ENCODE peak calls at places on chromosomes 7 and 10, in seven cellular contexts. H is IMR-90, K is H9, E is neuronal stem cell, M is mesendoderm, J is trophoblast cell, V is H1. O is an unnamed sample. For H3K27me3, the result is how much of the 10 kb centered on the place peaks cover.

GRCh38 chr7:15954671-15955354 is 268.3 kb upstream of the MEOX2 start:
- DNase-seq in H (no peak), K (no peak), E (no peak), M (no peak), J (no peak), V (no peak), O (peak)

GRCh38 chr7:82762880-82763279 is 319.3 kb upstream of the CACNA2D1 start:
- DNase-seq in H (peak), K (no peak), E (no peak), M (no peak), J (peak), V (no peak), O (peak)

GRCh38 chr10:17289763-17290162 is 61.7 kb downstream of the VIM start:
- DNase-seq in H (no peak), K (no peak), E (no peak), M (no peak), J (no peak), V (no peak), O (no peak)

GRCh38 chr10:132364594-132364970 is 32.4 kb upstream of the PWWP2B start:
- DNase-seq in H (no peak), K (no peak), E (no peak), M (no peak), J (no peak), V (no peak), O (no peak)

GRCh38 chr10:112187527-112187926 is 4.0 kb upstream of the GPAM start:
- DNase-seq in H (no peak), K (no peak), E (no peak), M (no peak), J (no peak), V (no peak), O (no peak)

GRCh38 chr7:56105508-56105907 is 768 bp downstream of the CHCHD2 start:
- DNase-seq in H (peak), K (no peak), E (no peak), M (peak), J (peak), V (no peak), O (peak)

GRCh38 chr7:120794100-120794729 is 63.7 kb downstream of the TSPAN12 start:
- DNase-seq in H (no peak), K (no peak), E (no peak), M (peak), J (no peak), V (no peak), O (peak)

GRCh38 chr10:8121199-8121890 is 66.9 kb downstream of the GATA3 start:
- DNase-seq in H (no peak), K (no peak), E (no peak), M (no peak), J (no peak), V (no peak), O (no peak)

GRCh38 chr10:20100157-20100556 is 283.9 kb downstream of the PLXDC2 start:
- DNase-seq in H (peak), K (no peak), E (no peak), M (peak), J (peak), V (no peak), O (peak)

GRCh38 chr7:135342887-135343286 is 109.2 kb downstream of the STRA8 start:
- DNase-seq in H (peak), K (no peak), E (no peak), M (no peak), J (peak), V (no peak), O (no peak)

GRCh38 chr7:112431803-112432202 is 18.5 kb upstream of the IFRD1 start:
- DNase-seq in H (no peak), K (no peak), E (no peak), M (no peak), J (no peak), V (no peak), O (no peak)

GRCh38 chr10:130045091-130045652 is 65.5 kb downstream of the C10orf143 start:
- DNase-seq in H (no peak), K (peak), E (no peak), M (peak), J (no peak), V (peak), O (no peak)

GRCh38 chr10:42304341-42304740 is 334.0 kb downstream of the ZNF33B start:
- DNase-seq in H (peak), K (no peak), E (peak), M (no peak), J (peak), V (no peak), O (no peak)

GRCh38 chr7:114790526-114790925 is 131.4 kb upstream of the MDFIC start:
- DNase-seq in H (no peak), K (no peak), E (no peak), M (no peak), J (peak), V (no peak), O (no peak)

GRCh38 chr7:5177060-5177459 is 13.0 kb upstream of the WIPI2 start:
- DNase-seq in H (peak), K (no peak), E (no peak), M (no peak), J (peak), V (no peak), O (no peak)

GRCh38 chr7:143381427-143382125 is 431 bp downstream of the ZYX start:
- DNase-seq in H (peak), K (peak), E (no peak), M (no peak), J (peak), V (no peak), O (peak)

GRCh38 chr10:89471110-89471814 is 56.9 kb downstream of the IFIT5 start:
- DNase-seq in H (peak), K (no peak), E (no peak), M (no peak), J (no peak), V (no peak), O (no peak)

GRCh38 chr7:75866497-75867389 is 12.1 kb upstream of the RHBDD2 start:
- DNase-seq in H (peak), K (peak), E (peak), M (peak), J (peak), V (peak), O (peak)

GRCh38 chr7:10939237-10939910 is 34.3 kb upstream of the PHF14 start:
- DNase-seq in H (no peak), K (no peak), E (no peak), M (no peak), J (no peak), V (no peak), O (no peak)

GRCh38 chr7:96088579-96088978 is 233.3 kb downstream of the SLC25A13 start:
- DNase-seq in H (peak), K (no peak), E (no peak), M (no peak), J (no peak), V (no peak), O (no peak)

GRCh38 chr10:51640120-51640819 is 59.1 kb downstream of the CSTF2T start:
- DNase-seq in H (no peak), K (no peak), E (no peak), M (no peak), J (no peak), V (no peak), O (no peak)

GRCh38 chr7:28207486-28208158 is 27.0 kb upstream of the JAZF1 start:
- DNase-seq in H (no peak), K (no peak), E (no peak), M (no peak), J (no peak), V (no peak), O (no peak)

GRCh38 chr7:14836571-14837189 is 65.9 kb downstream of the DGKB start:
- DNase-seq in H (peak), K (peak), E (peak), M (peak), J (no peak), V (peak), O (peak)

GRCh38 chr7:14841850-14842249 is 60.7 kb downstream of the DGKB start:
- DNase-seq in H (peak), K (no peak), E (no peak), M (no peak), J (peak), V (no peak), O (no peak)

GRCh38 chr7:14837216-14837615 is 65.3 kb downstream of the DGKB start:
- DNase-seq in H (no peak), K (no peak), E (no peak), M (no peak), J (no peak), V (no peak), O (no peak)

GRCh38 chr7:14841086-14841485 is 61.5 kb downstream of the DGKB start:
- DNase-seq in H (no peak), K (no peak), E (no peak), M (no peak), J (peak), V (no peak), O (no peak)

GRCh38 chr7:14839307-14839706 is 63.2 kb downstream of the DGKB start:
- DNase-seq in H (no peak), K (no peak), E (no peak), M (no peak), J (no peak), V (no peak), O (no peak)
- H2BK120ac ChIP-seq in H (no peak), K (no peak), E (no peak), M (no peak), J (no peak), V (no peak), O (no peak)

GRCh38 chr7:100963386-100963785 is 6.0 kb upstream of the MUC12 start:
- DNase-seq in H (no peak), K (no peak), E (no peak), M (no peak), J (no peak), V (no peak), O (no peak)
- H3K27me3 ChIP-seq in H (half or more), K (under half), E (under half), M (under half), J (under half), V (under half), O (half or more)

DNA sequence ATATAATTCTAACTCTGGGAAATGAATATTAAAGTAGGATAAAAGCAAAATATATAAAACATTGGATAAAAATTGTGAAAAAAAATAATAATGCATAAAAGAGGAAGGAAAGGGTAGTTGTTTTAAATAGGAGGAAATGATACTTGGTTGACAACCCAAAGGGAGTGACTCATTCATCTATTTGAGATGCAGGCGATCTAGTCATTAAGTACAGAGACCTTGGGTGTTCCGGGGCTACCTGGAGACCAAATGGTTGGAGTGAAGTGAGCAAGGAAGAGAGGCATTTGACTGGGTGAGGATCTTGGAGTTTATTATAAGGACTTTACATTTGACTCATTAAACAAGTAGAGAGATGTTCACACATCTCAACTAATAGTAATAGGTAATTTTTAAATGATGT is 111.0 kb downstream of the LRRTM3 start:
- DNase-seq in H (no peak), K (no peak), E (no peak), M (no peak), J (no peak), V (no peak), O (no peak)
- H2BK120ac ChIP-seq in H (no peak), K (no peak), E (no peak), M (no peak), J (no peak), V (no peak), O (no peak)

GRCh38 chr10:92126100-92126650 is 164.7 kb downstream of the CPEB3 start:
- DNase-seq in H (peak), K (no peak), E (no peak), M (no peak), J (no peak), V (no peak), O (no peak)
- H3K27me3 ChIP-seq in H (under half), K (under half), E (under half), M (under half), J (under half), V (under half), O (under half)

GRCh38 chr7:91135703-91136102 is 128.5 kb upstream of the FZD1 start:
- DNase-seq in H (no peak), K (no peak), E (no peak), M (no peak), J (no peak), V (no peak), O (no peak)
- H2BK120ac ChIP-seq in H (no peak), K (no peak), E (no peak), M (no peak), J (no peak), V (no peak), O (no peak)

DNA sequence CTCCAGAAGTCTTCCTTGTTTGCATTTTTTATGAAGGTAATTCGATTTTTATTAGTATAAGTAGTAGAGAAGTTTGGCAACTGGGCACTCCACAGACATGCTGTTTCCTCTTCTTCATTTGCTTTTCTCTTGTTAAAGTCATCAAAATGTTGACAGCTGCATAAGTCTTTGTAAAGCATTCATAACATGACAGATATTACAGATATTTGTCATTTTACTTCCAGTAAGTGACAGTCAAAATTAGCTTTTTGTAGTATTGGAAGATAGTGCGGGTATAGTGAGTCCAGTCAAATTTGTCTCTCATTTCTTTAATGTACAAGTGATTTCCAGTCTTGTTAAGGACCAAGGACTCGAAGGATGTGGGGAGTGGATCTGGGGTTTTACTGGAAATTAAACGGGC is 247.1 kb downstream of the LRMDA start:
- DNase-seq in H (no peak), K (no peak), E (no peak), M (no peak), J (no peak), V (no peak), O (no peak)
- H3K27me3 ChIP-seq in H (under half), K (under half), E (under half), M (under half), J (under half), V (under half), O (under half)

DNA sequence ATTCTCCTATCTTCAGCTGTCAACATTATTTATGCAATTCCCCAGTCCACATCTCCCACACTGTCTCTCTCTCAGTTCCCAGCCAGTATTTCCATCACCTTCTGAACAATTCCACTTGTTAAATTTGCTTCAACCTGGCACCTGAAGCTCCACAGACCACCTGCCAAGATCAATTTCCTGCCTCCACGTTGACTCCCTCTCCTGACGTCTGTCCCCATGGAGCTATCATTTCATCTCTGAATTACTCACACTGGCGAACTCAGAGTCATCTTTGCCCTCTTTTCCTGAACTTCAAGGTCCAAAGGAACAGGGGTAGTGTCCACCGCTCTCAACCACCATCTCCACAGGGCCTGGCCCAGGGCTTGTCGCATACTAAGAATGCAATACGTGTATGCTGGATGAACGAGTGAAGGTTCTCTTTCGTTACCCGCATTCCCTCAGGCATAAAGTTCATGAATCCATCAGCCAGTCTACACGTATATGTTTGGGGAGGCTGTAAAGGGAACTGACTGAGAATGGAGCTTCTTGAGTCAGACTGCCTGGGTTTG is 183.3 kb downstream of the JCAD start:
- DNase-seq in H (no peak), K (no peak), E (no peak), M (no peak), J (peak), V (no peak), O (no peak)
- H2BK120ac ChIP-seq in H (no peak), K (no peak), E (no peak), M (no peak), J (peak), V (no peak), O (peak)

GRCh38 chr7:87474046-87474445 is 1.4 kb downstream of the ABCB4 start:
- DNase-seq in H (no peak), K (no peak), E (no peak), M (no peak), J (peak), V (no peak), O (no peak)

GRCh38 chr7:87474533-87475358 is 734 bp downstream of the ABCB4 start:
- DNase-seq in H (no peak), K (no peak), E (no peak), M (no peak), J (peak), V (no peak), O (peak)

GRCh38 chr7:87476179-87476557 is 688 bp upstream of the ABCB4 start:
- DNase-seq in H (no peak), K (no peak), E (no peak), M (no peak), J (no peak), V (no peak), O (no peak)

GRCh38 chr7:87473192-87473591 is 2.3 kb downstream of the ABCB4 start:
- DNase-seq in H (no peak), K (no peak), E (no peak), M (no peak), J (no peak), V (no peak), O (no peak)

GRCh38 chr7:87475359-87476178 is at the start of gene ABCB4:
- DNase-seq in H (no peak), K (no peak), E (no peak), M (no peak), J (no peak), V (peak), O (no peak)
- H3K27me3 ChIP-seq in H (under half), K (under half), E (under half), M (under half), J (under half), V (under half), O (under half)

DNA sequence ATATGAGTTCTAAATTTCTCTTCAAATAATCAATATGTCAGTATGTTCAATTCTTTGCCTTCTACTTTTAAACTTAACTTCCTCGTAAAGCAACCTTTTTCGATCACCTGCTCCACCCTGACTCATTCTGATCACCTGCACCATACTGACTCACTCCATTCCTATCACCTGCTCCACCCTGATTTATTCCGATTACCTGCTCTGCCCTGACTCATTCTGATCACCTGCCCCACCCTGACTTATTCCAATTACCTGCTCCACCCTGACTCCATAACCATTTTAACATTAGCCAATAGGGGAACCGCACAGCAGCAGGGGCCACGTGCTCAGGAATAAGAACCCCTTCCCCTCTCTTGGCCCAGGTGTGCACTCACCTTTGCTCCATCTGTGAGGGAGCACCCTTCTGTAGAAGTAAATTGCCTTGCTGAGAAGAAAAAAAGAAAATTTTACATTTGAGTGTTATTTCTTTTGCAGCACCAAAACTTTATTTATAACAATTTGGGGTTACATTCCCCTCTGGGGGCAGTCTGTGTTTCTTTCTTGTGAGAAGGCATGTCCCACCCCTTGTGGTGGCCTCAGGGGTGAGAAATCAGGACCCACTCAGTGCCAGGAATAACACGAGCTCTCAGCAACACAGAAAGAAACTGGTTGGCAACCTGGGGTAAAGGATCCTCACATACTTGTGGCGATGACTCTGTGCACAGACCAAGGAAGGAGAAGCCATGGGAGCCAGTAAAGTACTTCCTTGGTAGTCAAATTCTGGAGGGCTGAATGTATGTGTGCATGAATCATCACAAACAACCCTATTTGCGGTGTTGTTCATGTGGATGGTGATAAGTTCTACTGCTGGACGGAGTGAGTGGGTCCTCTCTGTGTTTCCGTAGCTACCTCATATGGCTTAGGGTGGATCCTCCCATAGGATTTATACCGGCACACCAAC is 29.4 kb upstream of the PPP1R9A start:
- DNase-seq in H (no peak), K (no peak), E (no peak), M (peak), J (peak), V (no peak), O (no peak)
- H2BK120ac ChIP-seq in H (no peak), K (no peak), E (no peak), M (no peak), J (no peak), V (no peak), O (no peak)

DNA sequence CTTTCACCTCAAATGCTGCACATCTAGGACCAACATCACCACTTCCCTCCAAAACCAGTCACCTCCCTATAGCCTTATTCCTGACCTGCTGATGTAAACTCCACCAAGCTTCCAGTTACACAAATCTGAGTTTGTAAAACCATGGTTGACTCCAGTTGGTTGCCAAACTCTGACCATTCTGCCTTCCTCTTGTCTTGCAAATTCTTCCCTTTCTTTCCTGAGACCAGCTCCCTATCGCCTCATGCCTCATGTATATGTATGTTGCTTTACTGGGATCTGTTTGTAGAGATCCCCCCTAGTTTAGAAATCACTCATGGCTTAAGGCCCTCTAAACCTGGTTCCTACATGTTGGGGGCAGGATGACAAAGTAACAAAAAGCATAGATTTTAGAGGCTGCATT is 31.3 kb downstream of the PAX2 start:
- DNase-seq in H (no peak), K (no peak), E (no peak), M (no peak), J (no peak), V (no peak), O (no peak)
- H3K27me3 ChIP-seq in H (under half), K (under half), E (under half), M (under half), J (under half), V (under half), O (half or more)

O was measured in mesenchymal stem cell.